ENCODE peak calls at places on chromosomes 12 and 14, in five cellular contexts. U, C, K, I and S are unnamed samples.

GRCh38 chr14:36021926-36022325 is 154.6 kb downstream of the PTCSC3 start:
- DNase-seq in I (no peak), K (no peak), U (no peak), C (no peak), S (no peak)

GRCh38 chr12:47811581-47812484 is 7.9 kb downstream of the HDAC7 start:
- DNase-seq in I (no peak), U (no peak), C (peak; percentile 75), K (peak; percentile 31), S (no peak)

GRCh38 chr12:115088328-115088994 is 404.5 kb upstream of the TBX3 start:
- DNase-seq in U (no peak), C (no peak), I (no peak), K (no peak), S (no peak)

GRCh38 chr12:4133029-4133428 is 140.5 kb upstream of the CCND2 start:
- DNase-seq in K (no peak), C (no peak), U (no peak), I (no peak), S (no peak)

GRCh38 chr12:32462908-32463307 is 63.5 kb downstream of the FGD4 start:
- DNase-seq in C (no peak), I (no peak), U (no peak), K (no peak), S (no peak)

GRCh38 chr14:74924061-74924460 is 1.0 kb upstream of the RPS6KL1 start:
- DNase-seq in U (no peak), I (no peak), C (no peak), K (no peak), S (no peak)

GRCh38 chr12:104672501-104673265 is 215.9 kb downstream of the CHST11 start:
- DNase-seq in U (no peak), K (no peak), C (peak; percentile 68), I (no peak), S (no peak)

GRCh38 chr14:70152704-70153103 is 36.0 kb downstream of the SLC8A3 start:
- DNase-seq in U (no peak), I (no peak), C (no peak), K (no peak), S (no peak)

GRCh38 chr14:91272341-91273272 is 28.1 kb upstream of the GPR68 start:
- DNase-seq in C (no peak), K (no peak), I (no peak), U (no peak), S (no peak)

GRCh38 chr14:36226164-36226563 is 49.6 kb upstream of the PTCSC3 start:
- DNase-seq in I (no peak), U (no peak), C (peak; percentile 54), K (no peak), S (no peak)

GRCh38 chr14:68942281-68943035 is 36.6 kb downstream of the ACTN1 start:
- DNase-seq in U (no peak), C (peak; percentile 47), I (no peak), K (no peak), S (no peak)

GRCh38 chr12:106446429-106447092 is 89.0 kb downstream of the POLR3B start:
- DNase-seq in U (no peak), I (no peak), C (no peak), K (no peak), S (no peak)

GRCh38 chr12:30457621-30458289 is 237.9 kb downstream of the IPO8 start:
- DNase-seq in U (peak; percentile 72), K (no peak), C (peak; percentile 89), I (no peak), S (peak; percentile 25)

GRCh38 chr12:30286345-30286926 is 409.2 kb downstream of the IPO8 start:
- DNase-seq in C (peak; percentile 55), K (no peak), U (peak; percentile 52), I (no peak), S (peak; percentile 36)

GRCh38 chr12:121095544-121096198 is 37.0 kb upstream of the P2RX7 start:
- DNase-seq in K (peak; percentile 76), C (peak; percentile 21), I (peak; percentile 71), U (peak; percentile 80), S (peak; percentile 93)

GRCh38 chr12:79055926-79056674 is 191.5 kb downstream of the SYT1 start:
- DNase-seq in K (no peak), U (no peak), I (no peak), C (peak; percentile 82), S (no peak)

GRCh38 chr14:54275997-54276396 is 120.8 kb upstream of the CDKN3 start:
- DNase-seq in I (no peak), U (no peak), K (no peak), C (no peak), S (no peak)

GRCh38 chr14:35406811-35407630 is 2.5 kb upstream of the NFKBIA start:
- DNase-seq in U (peak; percentile 84), I (no peak), C (peak; percentile 84), K (no peak), S (no peak)

GRCh38 chr12:55817352-55818139 is at the start of the genes ORMDL2 and SARNP:
- DNase-seq in K (peak; percentile 98), C (peak; percentile 100), U (peak; percentile 100), I (peak; percentile 98), S (peak; percentile 95)

GRCh38 chr12:55812088-55812487 is 5.4 kb downstream of the SARNP start:
- DNase-seq in K (no peak), I (no peak), U (no peak), C (no peak), S (no peak)

GRCh38 chr12:55816876-55817351 is 610 bp downstream of the SARNP start:
- DNase-seq in U (peak; percentile 40), C (no peak), K (no peak), I (no peak), S (no peak)

GRCh38 chr12:55815473-55815872 is 2.1 kb downstream of the SARNP start:
- DNase-seq in K (no peak), U (no peak), C (no peak), I (no peak), S (no peak)

GRCh38 chr12:55814257-55814656 is 3.3 kb downstream of the SARNP start:
- DNase-seq in K (no peak), C (no peak), I (no peak), U (peak; percentile 72), S (no peak)
- H3K4me3 ChIP-seq in K (no peak overlapping the region), C (no peak overlapping the region), I (no peak overlapping the region), U (peak overlapping the region; percentile 28), S (no peak overlapping the region)

GRCh38 chr14:34237098-34237497 is 224.9 kb downstream of the SPTSSA start:
- DNase-seq in C (peak; percentile 86), U (no peak), I (no peak), K (no peak), S (no peak)
- H3K27me3 ChIP-seq in C (no peaks in the 10 kb centered on the region), U (no peaks in the 10 kb centered on the region), I (no peaks in the 10 kb centered on the region), K (no peaks in the 10 kb centered on the region), S (no peaks in the 10 kb centered on the region)

GRCh38 chr14:64510825-64511679 is 6.5 kb downstream of the ZBTB1 start:
- DNase-seq in U (peak; percentile 85), C (peak; percentile 72), K (peak; percentile 77), I (peak; percentile 63), S (peak; percentile 55)
- H3K4me3 ChIP-seq in U (no peak overlapping the region), C (no peak overlapping the region), K (no peak overlapping the region), I (no peak overlapping the region), S (no peak overlapping the region)

DNA sequence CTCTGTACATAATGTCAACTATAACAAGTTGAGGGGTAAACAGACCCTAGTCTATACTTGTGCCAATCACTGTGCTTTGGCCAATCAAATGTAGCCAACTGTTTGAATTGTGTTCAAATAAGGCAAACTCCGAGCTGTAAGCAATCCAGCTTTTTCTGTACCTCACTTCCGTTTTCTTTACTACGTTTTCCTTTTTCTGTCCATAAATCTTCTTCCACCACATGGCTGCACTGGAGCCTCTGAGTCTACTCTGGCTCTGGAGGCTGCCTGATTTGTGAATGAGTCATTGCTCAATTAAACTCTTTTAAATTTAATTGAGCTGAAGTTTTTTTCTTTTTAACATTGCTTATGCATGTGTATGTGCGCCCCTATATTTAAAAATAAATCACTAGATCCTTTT is 29.7 kb downstream of the CLEC1A start:
- DNase-seq in I (no peak), K (no peak), C (no peak), U (no peak), S (no peak)
- H3K27me3 ChIP-seq in I (no peaks in the 10 kb centered on the region), K (no peaks in the 10 kb centered on the region), C (no peaks in the 10 kb centered on the region), U (no peaks in the 10 kb centered on the region), S (no peaks in the 10 kb centered on the region)

DNA sequence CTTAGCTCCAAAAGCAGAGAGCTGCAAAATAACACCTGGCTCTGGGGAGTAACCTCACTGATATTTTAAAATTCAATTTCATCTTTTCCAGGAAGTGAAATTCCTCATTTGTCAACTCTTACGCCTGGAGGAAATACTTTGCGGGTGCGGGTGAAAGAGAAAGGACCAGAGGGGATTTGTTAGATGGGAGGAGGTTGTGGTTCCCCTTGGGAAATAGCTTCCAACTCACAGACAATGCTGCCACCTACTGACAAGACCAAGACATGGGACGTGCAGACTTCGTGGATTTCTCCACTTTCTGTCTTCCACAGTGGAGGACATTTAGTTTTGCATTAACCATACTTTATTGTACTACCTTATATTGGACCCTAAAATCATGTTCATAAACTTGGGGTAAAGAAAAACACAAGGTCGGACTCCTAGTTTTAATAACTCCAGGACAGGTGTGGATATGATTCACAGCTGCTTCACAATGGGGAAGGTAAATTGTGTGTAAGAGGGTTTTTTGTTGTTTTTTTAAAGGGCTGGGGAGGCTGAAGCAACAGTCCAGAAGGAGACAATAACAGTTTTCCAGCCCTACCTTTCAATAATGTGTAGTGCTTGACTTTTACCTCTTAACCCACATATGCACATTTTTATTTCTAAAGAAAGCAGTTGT is 10.8 kb downstream of the FBXL14 start:
- DNase-seq in K (peak; percentile 85), C (peak; percentile 78), U (peak; percentile 91), I (peak; percentile 59), S (peak; percentile 88)
- H3K4me3 ChIP-seq in K (no peak overlapping the region), C (no peak overlapping the region), U (no peak overlapping the region), I (no peak overlapping the region), S (no peak overlapping the region)

DNA sequence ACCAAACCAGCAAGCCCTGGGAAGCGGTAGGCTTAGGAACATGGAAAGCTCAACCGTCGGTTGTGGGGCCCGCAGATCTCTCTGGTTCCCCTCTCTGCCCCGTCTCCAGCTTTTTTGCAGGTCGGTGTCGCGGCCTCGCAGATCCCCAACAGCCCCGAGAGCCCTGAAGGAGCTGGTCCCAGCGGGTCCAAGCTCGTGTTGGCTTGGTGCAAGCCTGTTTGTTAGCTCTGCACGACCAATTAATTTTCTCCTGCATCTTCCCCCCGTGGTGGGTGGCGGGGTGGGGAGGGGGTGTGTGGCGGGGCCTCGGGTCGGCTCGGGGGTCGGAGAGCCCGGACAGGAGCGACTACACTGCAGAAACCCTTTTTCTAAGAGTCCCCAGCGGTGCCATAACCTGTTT is 449 bp upstream of the SLC24A4 start:
- DNase-seq in C (no peak), I (no peak), K (no peak), U (peak; percentile 61), S (peak; percentile 70)
- H3K27me3 ChIP-seq in C (peaks cover 43% of the 10 kb centered on the region), I (peaks cover 28% of the 10 kb centered on the region), K (peaks cover 68% of the 10 kb centered on the region), U (peaks cover 78% of the 10 kb centered on the region), S (peaks cover 67% of the 10 kb centered on the region)

DNA sequence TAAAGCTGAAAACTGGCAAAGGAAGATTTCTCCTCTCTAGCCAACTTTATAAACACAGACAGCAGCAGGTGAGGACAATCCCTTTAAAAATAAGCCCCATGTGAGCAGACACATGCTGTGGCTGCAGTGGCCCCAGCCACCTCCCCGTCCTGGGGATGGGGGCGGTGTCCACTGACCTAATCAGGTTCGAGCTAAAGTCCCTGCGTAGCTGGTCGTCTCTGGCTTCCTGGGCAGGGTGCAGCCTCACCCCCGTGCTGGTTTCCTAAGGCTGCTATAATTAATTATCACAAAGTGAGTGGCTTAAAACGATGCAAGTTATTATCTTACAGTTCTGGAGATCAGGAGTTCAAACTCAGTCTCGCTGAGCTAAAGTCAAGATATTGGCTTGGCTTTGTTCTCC is 1.0 kb downstream of the BDKRB1 start:
- DNase-seq in C (no peak), U (no peak), K (no peak), I (no peak), S (no peak)
- H3K4me3 ChIP-seq in C (no peak overlapping the region), U (no peak overlapping the region), K (no peak overlapping the region), I (no peak overlapping the region), S (no peak overlapping the region)